ENCODE peak calls at places on chromosomes 4 and X, in eight cellular contexts. P, B, K, S, X, T, Y and A are unnamed samples.

GRCh38 chrX:96372313-96373046 is 312.2 kb upstream of the DIAPH2 start:
- DNase-seq in X (peak; percentile 57), S (peak; percentile 12), B (no peak), P (peak; percentile 27), Y (peak; percentile 17), T (peak; percentile 27), K (peak; percentile 15), A (no peak)

GRCh38 chr4:168612435-168613139 is 115.7 kb downstream of the PALLD start:
- DNase-seq in K (no peak), Y (no peak), P (no peak), B (no peak), S (no peak), T (no peak), X (no peak), A (no peak)

GRCh38 chrX:51902651-51903050 is 9.2 kb downstream of the MAGED1 start:
- DNase-seq in P (no peak), X (no peak), B (no peak), S (no peak), K (no peak), T (no peak), Y (no peak), A (no peak)

GRCh38 chr4:103118171-103118570 is 18.5 kb upstream of the BDH2 start:
- DNase-seq in B (no peak), K (no peak), P (no peak), Y (no peak), S (no peak), T (no peak), X (no peak), A (no peak)

GRCh38 chr4:180028682-180029081 is 2214.5 kb upstream of the TENM3 start:
- DNase-seq in Y (no peak), K (peak; percentile 58), S (no peak), P (no peak), T (peak; percentile 64), X (peak; percentile 89), B (no peak), A (peak; percentile 16)

GRCh38 chr4:3251691-3252479 is 2.9 kb downstream of the MSANTD1 start:
- DNase-seq in S (no peak), K (no peak), T (peak; percentile 20), P (no peak), X (peak; percentile 34), B (no peak), Y (no peak), A (no peak)

GRCh38 chr4:86582453-86582852 is 11.7 kb upstream of the PTPN13 start:
- DNase-seq in K (no peak), Y (no peak), B (no peak), T (no peak), P (no peak), S (no peak), X (no peak), A (no peak)

GRCh38 chrX:42127563-42127962 is 204.2 kb upstream of the CASK start:
- DNase-seq in S (no peak), B (no peak), P (no peak), Y (no peak), K (no peak), T (no peak), X (no peak), A (no peak)

DNA sequence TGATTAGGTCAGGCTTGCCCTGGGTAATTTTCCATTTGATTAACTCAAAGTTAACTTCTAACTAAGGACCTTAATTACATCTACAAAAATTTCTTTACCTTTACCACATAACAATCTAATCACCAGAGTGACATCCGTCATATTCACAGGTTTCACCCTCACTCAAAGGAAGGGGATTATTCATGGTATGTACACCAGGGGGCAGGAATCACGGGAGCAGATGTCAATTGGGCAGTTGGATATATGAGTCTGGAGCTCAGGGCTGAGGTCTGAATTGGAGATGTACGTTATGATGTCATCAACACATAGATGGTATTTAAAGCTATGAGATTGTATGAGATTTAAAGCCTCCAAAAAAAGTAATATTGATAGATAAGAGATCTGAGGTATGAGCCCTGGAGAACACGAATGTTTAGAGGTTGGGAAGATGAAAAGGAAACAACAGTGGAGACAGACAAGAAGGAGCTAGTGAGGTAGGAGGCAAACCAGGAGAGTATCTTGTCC is 52.9 kb downstream of the PGRMC1 start:
- DNase-seq in T (no peak), Y (no peak), B (no peak), S (no peak), K (no peak), X (no peak), P (no peak), A (no peak)
- TF ChIP-seq CTCF in T (peak; percentile 8), Y (peak; percentile 4), B (no peak), S (no peak), K (peak; percentile 19), X (peak; percentile 66), P (no peak), A (no peak)

GRCh38 chr4:18020671-18021469 is 685 bp downstream of the LCORL start:
- DNase-seq in S (no peak), Y (peak; percentile 44), T (peak; percentile 68), B (peak; percentile 44), P (peak; percentile 49), X (peak; percentile 84), K (peak; percentile 66), A (peak; percentile 47)
- TF ChIP-seq CTCF in S (no peak), Y (no peak), T (no peak), B (no peak), P (no peak), X (peak; percentile 33), K (no peak), A (peak; percentile 16)

GRCh38 chrX:118459494-118459893 is 36.1 kb upstream of the DOCK11 start:
- DNase-seq in T (no peak), Y (peak; percentile 20), K (peak; percentile 4), S (no peak), X (no peak), B (no peak), P (peak; percentile 10), A (no peak)
- TF ChIP-seq CTCF in T (peak; percentile 57), Y (peak; percentile 65), K (peak; percentile 17), S (peak; percentile 38), X (peak; percentile 74), B (no peak), P (peak; percentile 60), A (peak; percentile 58)

GRCh38 chr4:54842226-54843055 is 184.7 kb downstream of the KIT start:
- DNase-seq in X (no peak), T (no peak), Y (no peak), S (no peak), P (no peak), K (no peak), B (no peak), A (no peak)

GRCh38 chr4:54843106-54843505 is 185.3 kb downstream of the KIT start:
- DNase-seq in Y (no peak), P (no peak), B (no peak), T (no peak), S (no peak), X (no peak), K (no peak), A (no peak)

GRCh38 chr4:54838301-54838700 is 180.5 kb downstream of the KIT start:
- DNase-seq in T (no peak), X (no peak), P (no peak), B (no peak), K (no peak), Y (no peak), S (no peak), A (no peak)

GRCh38 chr4:54840992-54841768 is 183.4 kb downstream of the KIT start:
- DNase-seq in P (no peak), X (no peak), S (no peak), K (no peak), Y (no peak), T (no peak), B (peak; percentile 30), A (no peak)

GRCh38 chr4:54840430-54840829 is 182.7 kb downstream of the KIT start:
- DNase-seq in B (no peak), X (no peak), S (no peak), K (no peak), Y (no peak), P (no peak), T (no peak), A (no peak)
- TF ChIP-seq CTCF in B (no peak), X (no peak), S (no peak), K (no peak), Y (no peak), P (no peak), T (no peak), A (no peak)